ENCODE peak calls at places on chromosome 16, in six cellular contexts. Y, V, N, U, H and M are unnamed samples.

GRCh38 chr16:67013238-67013822 is 15.6 kb upstream of the CBFB start:
- DNase-seq in Y (no peak), V (no peak), N (no peak), U (no peak), H (no peak), M (no peak)

GRCh38 chr16:3029499-3030127 is 5.8 kb downstream of the THOC6 start:
- DNase-seq in Y (no peak), V (no peak), N (peak; percentile 13), U (peak; percentile 45), H (no peak), M (no peak)

GRCh38 chr16:55820615-55821014 is 12.3 kb downstream of the CES1 start:
- DNase-seq in Y (no peak), V (no peak), N (no peak), U (no peak), H (no peak), M (no peak)

GRCh38 chr16:20906225-20906870 is 5.8 kb downstream of the LYRM1 start:
- DNase-seq in Y (no peak), V (no peak), N (peak; percentile 97), U (peak; percentile 94), H (no peak), M (peak; percentile 93)

GRCh38 chr16:62036101-62036806 is at the start of gene CDH8:
- DNase-seq in Y (no peak), V (no peak), N (no peak), U (peak; percentile 14), H (no peak), M (no peak)

GRCh38 chr16:616771-617586 is 13.8 kb upstream of the WFIKKN1 start:
- DNase-seq in Y (no peak), V (no peak), N (no peak), U (no peak), H (no peak), M (no peak)

GRCh38 chr16:2904100-2904921 is 7.4 kb upstream of the FLYWCH1 start:
- DNase-seq in Y (peak; percentile 68), V (peak; percentile 74), N (peak; percentile 81), U (peak; percentile 86), H (peak; percentile 92), M (no peak)

GRCh38 chr16:27414803-27415431 is 12.9 kb downstream of the IL21R start:
- DNase-seq in Y (no peak), V (no peak), N (no peak), U (no peak), H (no peak), M (no peak)

GRCh38 chr16:54927125-54928015 is 3.3 kb upstream of the IRX5 start:
- DNase-seq in Y (no peak), V (no peak), N (peak; percentile 5), U (no peak), H (no peak), M (no peak)

GRCh38 chr16:29025218-29025617 is 40.4 kb downstream of the LAT start:
- DNase-seq in Y (no peak), V (no peak), N (no peak), U (no peak), H (no peak), M (no peak)

GRCh38 chr16:88526906-88527185 is 43.4 kb upstream of the ZC3H18 start:
- DNase-seq in Y (no peak), V (no peak), N (no peak), U (no peak), H (no peak), M (no peak)

GRCh38 chr16:30731411-30731810 is 16.8 kb upstream of the PHKG2 start:
- DNase-seq in Y (no peak), V (no peak), N (no peak), U (no peak), H (no peak), M (no peak)

GRCh38 chr16:67390816-67391423 is 2.4 kb downstream of the TPPP3 start:
- DNase-seq in Y (no peak), V (no peak), N (no peak), U (no peak), H (no peak), M (no peak)

GRCh38 chr16:75580-76501 is 2.2 kb upstream of the MPG start:
- DNase-seq in Y (no peak), V (no peak), N (peak; percentile 91), U (peak; percentile 85), H (no peak), M (no peak)

GRCh38 chr16:62038646-62039045 is 2.4 kb upstream of the CDH8 start:
- DNase-seq in Y (no peak), V (no peak), N (no peak), U (no peak), H (no peak), M (no peak)

GRCh38 chr16:23424292-23424958 is 28.6 kb downstream of the COG7 start:
- DNase-seq in Y (no peak), V (no peak), N (no peak), U (no peak), H (no peak), M (no peak)